ENCODE peak calls at places on chromosomes 2 and 18, in eight cellular contexts. One of them, this sample, is unnamed.

GRCh38 chr2:159030674-159031380 is 62.4 kb downstream of the TANC1 start:
- DNase-seq in RCC 7860: peak; percentile 91
- DNase-seq in Calu3: peak; percentile 23
- DNase-seq in stimulated activated naive B cell treated with anti-CD40 and anti-IgM and Interleukin-4, amounts not matched to agents 10 μg/mL and 1 μg/mL and 100 μg/mL, for 72 hours: no peak
- DNase-seq in activated CD4-positive, alpha-beta T cell treated with anti-CD3 and anti-CD28 coated beads for 1 hour: no peak
- DNase-seq in keratinocyte: no peak
- DNase-seq in RPMI7951: peak; percentile 94
- DNase-seq in AG08395: peak; percentile 73
- DNase-seq in this sample: peak; percentile 10

GRCh38 chr2:84878459-84878858 is 2.4 kb downstream of the TRABD2A start:
- DNase-seq in stimulated activated naive B cell treated with anti-CD40 and anti-IgM and Interleukin-4, amounts not matched to agents 10 μg/mL and 1 μg/mL and 100 μg/mL, for 72 hours: no peak
- DNase-seq in RPMI7951: no peak
- DNase-seq in AG08395: no peak
- DNase-seq in Calu3: no peak
- DNase-seq in activated CD4-positive, alpha-beta T cell treated with anti-CD3 and anti-CD28 coated beads for 1 hour: no peak
- DNase-seq in keratinocyte: no peak
- DNase-seq in RCC 7860: no peak
- DNase-seq in this sample: peak; percentile 50

GRCh38 chr2:81583311-81584108 is 1279.0 kb upstream of the LRRTM1 start:
- DNase-seq in RCC 7860: no peak
- DNase-seq in AG08395: no peak
- DNase-seq in activated CD4-positive, alpha-beta T cell treated with anti-CD3 and anti-CD28 coated beads for 1 hour: no peak
- DNase-seq in stimulated activated naive B cell treated with anti-CD40 and anti-IgM and Interleukin-4, amounts not matched to agents 10 μg/mL and 1 μg/mL and 100 μg/mL, for 72 hours: no peak
- DNase-seq in RPMI7951: no peak
- DNase-seq in keratinocyte: no peak
- DNase-seq in Calu3: no peak
- DNase-seq in this sample: no peak

GRCh38 chr18:39550701-39551100 is 1985.1 kb upstream of the CELF4 start:
- DNase-seq in activated CD4-positive, alpha-beta T cell treated with anti-CD3 and anti-CD28 coated beads for 1 hour: no peak
- DNase-seq in stimulated activated naive B cell treated with anti-CD40 and anti-IgM and Interleukin-4, amounts not matched to agents 10 μg/mL and 1 μg/mL and 100 μg/mL, for 72 hours: no peak
- DNase-seq in RCC 7860: no peak
- DNase-seq in Calu3: no peak
- DNase-seq in keratinocyte: no peak
- DNase-seq in RPMI7951: no peak
- DNase-seq in AG08395: no peak
- DNase-seq in this sample: no peak

GRCh38 chr2:109081374-109081773 is 47.6 kb upstream of the SH3RF3 start:
- DNase-seq in Calu3: no peak
- DNase-seq in RCC 7860: no peak
- DNase-seq in RPMI7951: no peak
- DNase-seq in stimulated activated naive B cell treated with anti-CD40 and anti-IgM and Interleukin-4, amounts not matched to agents 10 μg/mL and 1 μg/mL and 100 μg/mL, for 72 hours: no peak
- DNase-seq in activated CD4-positive, alpha-beta T cell treated with anti-CD3 and anti-CD28 coated beads for 1 hour: no peak
- DNase-seq in keratinocyte: no peak
- DNase-seq in AG08395: no peak
- DNase-seq in this sample: no peak

GRCh38 chr2:85444629-85445028 is 26.1 kb downstream of the SH2D6 start:
- DNase-seq in keratinocyte: no peak
- DNase-seq in RPMI7951: no peak
- DNase-seq in stimulated activated naive B cell treated with anti-CD40 and anti-IgM and Interleukin-4, amounts not matched to agents 10 μg/mL and 1 μg/mL and 100 μg/mL, for 72 hours: no peak
- DNase-seq in AG08395: no peak
- DNase-seq in RCC 7860: no peak
- DNase-seq in Calu3: no peak
- DNase-seq in activated CD4-positive, alpha-beta T cell treated with anti-CD3 and anti-CD28 coated beads for 1 hour: no peak
- DNase-seq in this sample: no peak

GRCh38 chr2:210189452-210190143 is 18.4 kb upstream of the KANSL1L start:
- DNase-seq in stimulated activated naive B cell treated with anti-CD40 and anti-IgM and Interleukin-4, amounts not matched to agents 10 μg/mL and 1 μg/mL and 100 μg/mL, for 72 hours: no peak
- DNase-seq in activated CD4-positive, alpha-beta T cell treated with anti-CD3 and anti-CD28 coated beads for 1 hour: no peak
- DNase-seq in RPMI7951: no peak
- DNase-seq in Calu3: no peak
- DNase-seq in keratinocyte: no peak
- DNase-seq in RCC 7860: peak; percentile 41
- DNase-seq in AG08395: no peak
- DNase-seq in this sample: peak; percentile 33

GRCh38 chr2:121400206-121400605 is 115.2 kb upstream of the TFCP2L1 start:
- DNase-seq in activated CD4-positive, alpha-beta T cell treated with anti-CD3 and anti-CD28 coated beads for 1 hour: no peak
- DNase-seq in RCC 7860: no peak
- DNase-seq in keratinocyte: no peak
- DNase-seq in RPMI7951: no peak
- DNase-seq in AG08395: no peak
- DNase-seq in stimulated activated naive B cell treated with anti-CD40 and anti-IgM and Interleukin-4, amounts not matched to agents 10 μg/mL and 1 μg/mL and 100 μg/mL, for 72 hours: no peak
- DNase-seq in Calu3: no peak
- DNase-seq in this sample: no peak

GRCh38 chr2:67394734-67395133 is 2.4 kb upstream of the ETAA1 start:
- DNase-seq in Calu3: peak; percentile 5
- DNase-seq in keratinocyte: no peak
- DNase-seq in RCC 7860: no peak
- DNase-seq in RPMI7951: peak; percentile 56
- DNase-seq in AG08395: peak; percentile 19
- DNase-seq in stimulated activated naive B cell treated with anti-CD40 and anti-IgM and Interleukin-4, amounts not matched to agents 10 μg/mL and 1 μg/mL and 100 μg/mL, for 72 hours: no peak
- DNase-seq in activated CD4-positive, alpha-beta T cell treated with anti-CD3 and anti-CD28 coated beads for 1 hour: no peak
- DNase-seq in this sample: no peak